ENCODE peak calls at places on chromosomes 5 and 9, in seven cellular contexts. L is HFFc6, Y is tibial nerve, U is natural killer cell, I is kidney epithelial cell, G is SK-N-SH, F is astrocyte of the spinal cord. H is an unnamed sample.

GRCh38 chr9:70013598-70014196 is 30.0 kb upstream of the MAMDC2 start:
- DNase-seq in L (peak; percentile 29), Y (peak; percentile 48), U (no peak), I (no peak), G (peak; percentile 52), F (peak; percentile 73), H (no peak)

GRCh38 chr9:6771722-6772121 is 13.9 kb downstream of the KDM4C start:
- DNase-seq in L (no peak), Y (no peak), U (no peak), I (no peak), G (no peak), F (no peak), H (no peak)

GRCh38 chr5:160799160-160799559 is 52.9 kb downstream of the ATP10B start:
- DNase-seq in L (no peak), Y (no peak), U (no peak), I (no peak), G (no peak), F (no peak), H (no peak)

GRCh38 chr5:162037431-162037830 is 30.1 kb upstream of the GABRG2 start:
- DNase-seq in L (no peak), Y (no peak), U (no peak), I (no peak), G (no peak), F (no peak), H (no peak)

GRCh38 chr9:111438576-111439235 is 45.5 kb downstream of the ECPAS start:
- DNase-seq in L (no peak), Y (peak; percentile 19), U (no peak), I (no peak), G (no peak), F (peak; percentile 35), H (no peak)

GRCh38 chr9:121612511-121612998 is 38.9 kb upstream of the DAB2IP start:
- DNase-seq in L (no peak), Y (no peak), U (no peak), I (no peak), G (no peak), F (no peak), H (no peak)

GRCh38 chr5:110054240-110054639 is 364.5 kb downstream of the MAN2A1 start:
- DNase-seq in L (no peak), Y (peak; percentile 46), U (peak; percentile 21), I (peak; percentile 23), G (peak; percentile 10), F (peak; percentile 87), H (no peak)

GRCh38 chr5:172902497-172903472 is 56.4 kb upstream of the RPL26L1 start:
- DNase-seq in L (peak; percentile 93), Y (peak; percentile 67), U (no peak), I (peak; percentile 87), G (peak; percentile 72), F (peak; percentile 96), H (no peak)

GRCh38 chr9:19379697-19380046 is 364 bp downstream of the RPS6 start:
- DNase-seq in L (no peak), Y (peak; percentile 14), U (no peak), I (no peak), G (peak; percentile 54), F (no peak), H (no peak)

GRCh38 chr9:107280543-107280942 is 2.5 kb upstream of the RAD23B start:
- DNase-seq in L (no peak), Y (no peak), U (no peak), I (no peak), G (no peak), F (no peak), H (no peak)

GRCh38 chr5:137344723-137345322 is 154.3 kb downstream of the SPOCK1 start:
- DNase-seq in L (peak; percentile 67), Y (peak; percentile 41), U (no peak), I (no peak), G (peak; percentile 28), F (peak; percentile 73), H (no peak)
- TF ChIP-seq CTCF in L (peak; percentile 100), Y (peak; percentile 26), U (peak; percentile 42), I (peak; percentile 85), G (peak; percentile 81), F (peak; percentile 90), H (peak; percentile 85)

GRCh38 chr5:35598707-35599370 is 18.8 kb upstream of the SPEF2 start:
- DNase-seq in L (no peak), Y (no peak), U (no peak), I (no peak), G (no peak), F (no peak), H (no peak)
- TF ChIP-seq CTCF in L (no peak), Y (no peak), U (no peak), I (no peak), G (peak; percentile 7), F (no peak), H (peak; percentile 41)

GRCh38 chr9:126204708-126205225 is 121.9 kb upstream of the MVB12B start:
- DNase-seq in L (no peak), Y (no peak), U (no peak), I (no peak), G (no peak), F (no peak), H (no peak)
- TF ChIP-seq CTCF in L (no peak), Y (no peak), U (no peak), I (no peak), G (no peak), F (no peak), H (no peak)

DNA sequence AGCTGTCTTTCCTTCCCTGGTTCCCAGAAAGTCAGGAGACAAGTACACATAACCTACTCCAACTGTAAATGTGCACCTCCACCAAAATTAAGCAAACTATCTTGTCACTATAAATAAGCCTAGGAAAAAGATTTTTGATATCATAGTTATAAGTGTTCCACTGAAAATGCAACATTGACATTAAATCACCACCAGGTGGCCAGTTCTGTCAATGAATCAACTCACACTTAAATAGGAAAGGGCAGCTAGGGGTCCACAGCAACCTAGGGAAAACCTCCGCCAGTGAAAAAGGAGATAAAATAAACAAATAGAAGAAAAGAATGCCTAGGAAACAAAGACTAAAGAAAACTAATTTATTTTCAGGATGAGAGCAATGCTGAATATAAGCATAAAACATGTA is 243.0 kb upstream of the PTPRD start:
- DNase-seq in L (no peak), Y (no peak), U (no peak), I (no peak), G (no peak), F (peak; percentile 10), H (no peak)
- TF ChIP-seq CTCF in L (peak; percentile 46), Y (no peak), U (no peak), I (peak; percentile 46), G (peak; percentile 69), F (peak; percentile 28), H (peak; percentile 79)

GRCh38 chr5:179907570-179908324 is at the start of gene TBC1D9B:
- DNase-seq in L (peak; percentile 40), Y (peak; percentile 31), U (peak; percentile 68), I (no peak), G (peak; percentile 96), F (peak; percentile 50), H (no peak)
- TF ChIP-seq CTCF in L (peak; percentile 60), Y (peak; percentile 19), U (peak; percentile 11), I (no peak), G (peak; percentile 31), F (peak; percentile 24), H (peak; percentile 65)

DNA sequence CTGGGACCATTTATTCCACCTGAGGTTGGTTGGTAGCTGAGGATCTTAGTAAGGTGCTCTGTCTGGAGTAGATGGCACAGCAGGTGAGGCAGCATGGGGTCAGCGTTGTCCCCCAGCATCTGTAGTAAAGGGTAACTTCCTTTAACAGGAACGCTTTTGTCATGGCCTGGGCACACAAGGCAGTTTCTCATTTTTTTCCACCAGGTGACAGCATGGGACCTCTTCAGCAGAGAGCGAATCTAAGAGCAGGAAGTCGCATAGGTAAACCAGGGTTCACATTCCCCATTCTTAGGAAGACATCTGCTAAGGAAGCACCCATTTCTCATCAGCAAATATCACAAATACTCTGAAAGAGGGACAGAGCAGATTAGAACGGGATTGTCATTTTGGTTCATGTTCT is 56.5 kb downstream of the GPR107 start:
- DNase-seq in L (no peak), Y (no peak), U (no peak), I (no peak), G (no peak), F (no peak), H (no peak)
- TF ChIP-seq CTCF in L (peak; percentile 28), Y (no peak), U (no peak), I (peak; percentile 29), G (peak; percentile 37), F (peak; percentile 47), H (peak; percentile 14)

H was measured in type B pancreatic cell.